ENCODE peak calls at places on chromosome 5, in four cellular contexts. S, Q, D and Z are unnamed samples.

GRCh38 chr5:118611332-118611945 is 376.9 kb downstream of the DTWD2 start:
- DNase-seq in S (no peak), Q (peak; percentile 18), D (peak; percentile 3), Z (no peak)

GRCh38 chr5:129460951-129461815 is 1.1 kb downstream of the ADAMTS19 start:
- DNase-seq in S (no peak), Q (peak; percentile 49), D (no peak), Z (no peak)

GRCh38 chr5:10702911-10703491 is 58.0 kb downstream of the DAP start:
- DNase-seq in S (no peak), Q (no peak), D (no peak), Z (no peak)

GRCh38 chr5:18397393-18397792 is 763.1 kb downstream of the TAF11L14 start:
- DNase-seq in S (no peak), Q (no peak), D (no peak), Z (no peak)

GRCh38 chr5:142726188-142726731 is 40.4 kb upstream of the FGF1 start:
- DNase-seq in S (no peak), Q (no peak), D (peak; percentile 80), Z (no peak)

GRCh38 chr5:156779436-156779835 is 70.7 kb upstream of the PPP1R2B start:
- DNase-seq in S (no peak), Q (no peak), D (no peak), Z (no peak)

GRCh38 chr5:118953652-118954005 is 34.7 kb downstream of the DTWD2 start:
- DNase-seq in S (no peak), Q (no peak), D (no peak), Z (no peak)

GRCh38 chr5:167030500-167031120 is 1260.8 kb upstream of the WWC1 start:
- DNase-seq in S (no peak), Q (peak; percentile 31), D (no peak), Z (no peak)

GRCh38 chr5:178208540-178209227 is 4.4 kb downstream of the HNRNPAB start:
- DNase-seq in S (no peak), Q (no peak), D (no peak), Z (no peak)